ENCODE peak calls at places on chromosomes 4 and X, in five cellular contexts. A is ELR, R is mesothelial cell of epicardium, U is left colon, P is BE2C. E is an unnamed sample.

GRCh38 chr4:88599714-88600113 is 7.4 kb downstream of the HERC3 start:
- DNase-seq in U (no peak), A (no peak), P (no peak), R (no peak), E (no peak)

GRCh38 chrX:110462957-110463356 is 104.3 kb downstream of the RTL9 start:
- DNase-seq in A (peak; percentile 36), R (no peak), U (no peak), P (no peak), E (no peak)

GRCh38 chrX:145727476-145727875 is 90.2 kb upstream of the SLITRK2 start:
- DNase-seq in A (no peak), R (no peak), P (no peak), U (no peak), E (no peak)

GRCh38 chr4:166657261-166657660 is 577.0 kb downstream of the SPOCK3 start:
- DNase-seq in R (no peak), U (no peak), P (no peak), A (peak; percentile 47), E (peak; percentile 27)

GRCh38 chr4:109945056-109945455 is 32.4 kb downstream of the EGF start:
- DNase-seq in U (no peak), A (peak; percentile 32), P (no peak), R (no peak), E (no peak)

GRCh38 chr4:6116696-6117285 is 83.6 kb downstream of the JAKMIP1 start:
- DNase-seq in R (no peak), A (no peak), P (no peak), U (no peak), E (no peak)

GRCh38 chr4:13559414-13559813 is 15.1 kb upstream of the NKX3-2 start:
- DNase-seq in A (peak; percentile 92), R (no peak), U (no peak), P (no peak), E (peak; percentile 67)

GRCh38 chr4:127174731-127175130 is 458.0 kb upstream of the INTU start:
- DNase-seq in A (no peak), U (no peak), P (no peak), R (no peak), E (no peak)

GRCh38 chr4:54146139-54146538 is 46.2 kb downstream of the GSX2 start:
- DNase-seq in R (no peak), P (no peak), U (peak; percentile 7), A (no peak), E (no peak)

GRCh38 chr4:141180991-141181760 is 39.5 kb upstream of the ZNF330 start:
- DNase-seq in U (no peak), A (no peak), P (no peak), R (no peak), E (no peak)

GRCh38 chr4:173121044-173121685 is 47.4 kb upstream of the GALNT7 start:
- DNase-seq in R (no peak), A (peak; percentile 2), U (peak; percentile 48), P (no peak), E (peak; percentile 18)

GRCh38 chr4:145829629-145830395 is 108.8 kb downstream of the ZNF827 start:
- DNase-seq in A (no peak), U (no peak), P (no peak), R (no peak), E (no peak)

GRCh38 chr4:100295792-100296191 is 105.5 kb upstream of the DDIT4L start:
- DNase-seq in A (peak; percentile 50), P (no peak), U (no peak), R (no peak), E (no peak)

GRCh38 chr4:141802324-141802723 is 165.9 kb downstream of the IL15 start:
- DNase-seq in P (no peak), R (no peak), U (no peak), A (peak; percentile 44), E (peak; percentile 8)

GRCh38 chr4:46329118-46329976 is 60.6 kb downstream of the GABRA2 start:
- DNase-seq in U (peak; percentile 5), R (no peak), P (peak; percentile 42), A (peak; percentile 0), E (peak; percentile 72)

GRCh38 chr4:52983563-52984303 is 121.6 kb downstream of the RASL11B start:
- DNase-seq in U (no peak), P (peak; percentile 19), R (no peak), A (peak; percentile 72), E (peak; percentile 48)

GRCh38 chr4:184123009-184123408 is 94.7 kb downstream of the ENPP6 start:
- DNase-seq in U (no peak), A (no peak), R (no peak), P (no peak), E (no peak)

GRCh38 chr4:110480031-110480549 is 4.1 kb downstream of the ENPEP start:
- DNase-seq in P (no peak), U (no peak), A (peak; percentile 80), R (no peak), E (peak; percentile 39)

GRCh38 chr4:77776182-77777134 is 42.7 kb downstream of the CNOT6L start:
- DNase-seq in R (no peak), P (no peak), A (no peak), U (peak; percentile 21), E (peak; percentile 45)

GRCh38 chr4:106287353-106287969 is 28.5 kb downstream of the TBCK start:
- DNase-seq in P (no peak), A (peak; percentile 88), U (no peak), R (no peak), E (peak; percentile 87)

GRCh38 chr4:71396382-71396781 is 57.6 kb downstream of the SLC4A4 start:
- DNase-seq in U (no peak), R (no peak), A (peak; percentile 70), P (no peak), E (no peak)

GRCh38 chr4:119116925-119117900 is 18.4 kb upstream of the MYOZ2 start:
- DNase-seq in U (no peak), R (no peak), A (no peak), P (no peak), E (no peak)

GRCh38 chr4:42401171-42401570 is 3.9 kb downstream of the SHISA3 start:
- DNase-seq in R (no peak), U (no peak), A (no peak), P (peak; percentile 37), E (no peak)

GRCh38 chrX:107571296-107571998 is 56.9 kb upstream of the PRPS1 start:
- DNase-seq in A (peak; percentile 92), U (no peak), P (no peak), R (no peak), E (peak; percentile 72)

GRCh38 chr4:172851534-172851933 is 317.1 kb upstream of the GALNT7 start:
- DNase-seq in P (no peak), A (peak; percentile 25), U (no peak), R (no peak), E (no peak)

GRCh38 chr4:98027827-98028226 is 115.4 kb downstream of the STPG2 start:
- DNase-seq in P (no peak), R (no peak), A (peak; percentile 27), U (no peak), E (peak; percentile 33)

GRCh38 chrX:150984164-150984824 is 1.2 kb downstream of the HMGB3 start:
- DNase-seq in U (peak; percentile 17), A (peak; percentile 5), R (peak; percentile 39), P (peak; percentile 22), E (no peak)

GRCh38 chr4:8200302-8200975 is 1.3 kb downstream of the SH3TC1 start:
- DNase-seq in R (no peak), P (peak; percentile 45), U (peak; percentile 58), A (no peak), E (peak; percentile 38)

GRCh38 chr4:98210293-98210692 is 50.9 kb upstream of the RAP1GDS1 start:
- DNase-seq in R (no peak), A (no peak), P (no peak), U (no peak), E (no peak)

GRCh38 chr4:162644346-162644745 is 480.5 kb upstream of the FSTL5 start:
- DNase-seq in P (no peak), U (no peak), R (no peak), A (peak; percentile 55), E (no peak)

GRCh38 chrX:66012094-66012534 is 27.8 kb downstream of the VSIG4 start:
- DNase-seq in A (no peak), R (no peak), U (no peak), P (no peak), E (no peak)

GRCh38 chrX:130625381-130625780 is 223.6 kb downstream of the RBMX2 start:
- DNase-seq in A (no peak), P (peak; percentile 51), U (no peak), R (no peak), E (no peak)

GRCh38 chr4:174284181-174284886 is 623 bp downstream of the CEP44 start:
- DNase-seq in U (peak; percentile 16), R (no peak), P (no peak), A (peak; percentile 86), E (peak; percentile 54)

GRCh38 chrX:150032742-150033141 is 94.5 kb upstream of the EOLA2 start:
- DNase-seq in P (no peak), A (peak; percentile 89), U (no peak), R (no peak), E (peak; percentile 35)

GRCh38 chr4:7710576-7711329 is 228.9 kb downstream of the AFAP1 start:
- DNase-seq in P (no peak), R (no peak), A (no peak), U (no peak), E (no peak)

GRCh38 chr4:138576684-138577083 is 334.5 kb upstream of the SLC7A11 start:
- DNase-seq in P (no peak), R (no peak), A (peak; percentile 61), U (no peak), E (peak; percentile 41)

GRCh38 chrX:3576886-3577516 is 136.4 kb downstream of the PRKX start:
- DNase-seq in A (peak; percentile 18), P (no peak), R (no peak), U (peak; percentile 5), E (peak; percentile 50)

E was measured in H4.